ENCODE peak calls at places on chromosomes 16 and 17, in eight cellular contexts. D is HFFc6; T is spleen; A is cardiac fibroblast; I is neural progenitor cell; L is uterus; W is HEK293T; S is activated naive CD4-positive, alpha-beta T cell treated with anti-CD3 and anti-CD28 coated beads for 36 hours. N is an unnamed sample.
A peak's percentile ranks its signal among the peaks of the same experiment; 100 is the strongest.

GRCh38 chr17:75771334-75772281 is 6.6 kb upstream of the GALK1 start:
- DNase-seq in T (peak; percentile 27), L (no peak), W (peak; percentile 7), D (no peak), S (no peak), I (no peak), A (peak; percentile 46), N (no peak)

GRCh38 chr17:57927048-57927723 is 28.0 kb downstream of the CUEDC1 start:
- DNase-seq in A (peak; percentile 63), I (peak; percentile 94), W (no peak), T (no peak), L (no peak), D (peak; percentile 50), S (no peak), N (no peak)

GRCh38 chr16:35365675-35366074 is 1906.3 kb downstream of the TP53TG3F start:
- DNase-seq in I (no peak), D (no peak), L (no peak), W (no peak), S (no peak), A (no peak), T (no peak), N (no peak)

GRCh38 chr17:51430581-51430980 is 170.2 kb downstream of the UTP18 start:
- DNase-seq in W (no peak), I (no peak), S (peak; percentile 44), T (no peak), D (no peak), L (no peak), A (no peak), N (no peak)

GRCh38 chr17:34598161-34598776 is 18.9 kb downstream of the TMEM132E start:
- DNase-seq in I (peak; percentile 83), T (no peak), W (no peak), D (no peak), A (no peak), S (no peak), L (no peak), N (no peak)

GRCh38 chr17:59372138-59372751 is 40.8 kb downstream of the YPEL2 start:
- DNase-seq in L (peak; percentile 66), I (no peak), S (no peak), A (peak; percentile 77), W (no peak), D (peak; percentile 41), T (no peak), N (no peak)

GRCh38 chr17:1592751-1593629 is 30.4 kb upstream of the PITPNA start:
- DNase-seq in D (no peak), A (no peak), L (no peak), T (peak; percentile 92), W (no peak), I (no peak), S (peak; percentile 23), N (no peak)

GRCh38 chr17:45338996-45339535 is 22.2 kb upstream of the MAP3K14 start:
- DNase-seq in A (no peak), S (no peak), W (no peak), T (peak; percentile 10), D (no peak), L (no peak), I (no peak), N (no peak)

GRCh38 chr17:8314797-8315739 is 5.0 kb downstream of the ARHGEF15 start:
- DNase-seq in L (no peak), W (no peak), I (peak; percentile 31), T (no peak), S (no peak), A (no peak), D (no peak), N (no peak)

GRCh38 chr17:11485336-11485735 is 112.9 kb upstream of the DNAH9 start:
- DNase-seq in T (no peak), L (no peak), I (no peak), D (no peak), S (no peak), A (no peak), W (no peak), N (no peak)

GRCh38 chr16:1989209-1989825 is 453 bp upstream of the SYNGR3 start:
- DNase-seq in A (no peak), S (no peak), W (no peak), L (no peak), T (no peak), D (no peak), I (peak; percentile 52), N (no peak)

GRCh38 chr16:89565506-89566372 is 5.3 kb downstream of the RPL13 start:
- DNase-seq in T (peak; percentile 85), I (peak; percentile 64), S (peak; percentile 59), D (peak; percentile 38), W (peak; percentile 53), A (peak; percentile 53), L (no peak), N (no peak)

GRCh38 chr17:37702605-37703004 is 42.3 kb downstream of the HNF1B start:
- DNase-seq in D (peak; percentile 56), I (no peak), A (peak; percentile 64), W (no peak), T (no peak), L (no peak), S (no peak), N (no peak)

N was measured in natural killer cell.